ENCODE peak calls at places on chromosome 13, in nine cellular contexts. P, U, E, K, Z, L, Q, I and M are unnamed samples.
A peak's percentile ranks its signal among the peaks of the same experiment; 100 is the strongest.

GRCh38 chr13:40996433-40997095 is 22.6 kb downstream of the ELF1 start:
- DNase-seq in Z (no peak), E (no peak), I (no peak), L (no peak), P (no peak), U (no peak), Q (no peak), K (no peak), M (no peak)

GRCh38 chr13:51674276-51674675 is 90.0 kb downstream of the WDFY2 start:
- DNase-seq in U (no peak), I (peak; percentile 53), E (no peak), Z (no peak), K (no peak), L (no peak), P (peak; percentile 89), Q (no peak), M (no peak)

GRCh38 chr13:102452831-102453230 is 51.0 kb upstream of the FGF14 start:
- DNase-seq in K (no peak), P (no peak), E (no peak), Z (no peak), Q (no peak), L (no peak), I (no peak), U (no peak), M (no peak)

GRCh38 chr13:33285420-33286124 is at the start of gene STARD13:
- DNase-seq in L (peak; percentile 89), K (peak; percentile 94), Z (peak; percentile 92), Q (peak; percentile 96), P (peak; percentile 92), E (peak; percentile 84), U (peak; percentile 95), I (peak; percentile 93), M (peak; percentile 51)

GRCh38 chr13:29436291-29436690 is 159.2 kb downstream of the SLC7A1 start:
- DNase-seq in I (no peak), Q (no peak), U (no peak), K (no peak), L (no peak), E (no peak), P (no peak), Z (no peak), M (no peak)

GRCh38 chr13:79030513-79030912 is 371.6 kb upstream of the OBI1 start:
- DNase-seq in U (no peak), L (no peak), E (no peak), K (no peak), P (no peak), I (no peak), Z (no peak), Q (no peak), M (peak; percentile 30)

GRCh38 chr13:98307392-98307743 is 130.3 kb upstream of the RNF113B start:
- DNase-seq in Z (no peak), E (no peak), U (no peak), K (no peak), L (no peak), P (no peak), I (no peak), Q (no peak), M (no peak)

GRCh38 chr13:104105418-104106355 is 1039.5 kb upstream of the SLC10A2 start:
- DNase-seq in K (no peak), Z (no peak), Q (no peak), L (no peak), E (no peak), P (no peak), U (no peak), I (no peak), M (no peak)

GRCh38 chr13:60583196-60583908 is 186.3 kb downstream of the TDRD3 start:
- DNase-seq in Z (peak; percentile 13), E (no peak), L (no peak), Q (no peak), P (no peak), K (no peak), I (no peak), U (peak; percentile 22), M (no peak)

GRCh38 chr13:107734891-107735620 is 480.3 kb downstream of the LIG4 start:
- DNase-seq in P (no peak), L (no peak), I (no peak), U (no peak), E (no peak), Q (no peak), K (no peak), Z (no peak), M (no peak)

GRCh38 chr13:40187324-40187795 is 479.1 kb downstream of the FOXO1 start:
- DNase-seq in K (no peak), Q (no peak), P (no peak), Z (no peak), E (no peak), I (no peak), U (no peak), L (no peak), M (no peak)

GRCh38 chr13:93256998-93257397 is 30.4 kb downstream of the GPC6 start:
- DNase-seq in K (no peak), U (no peak), Z (no peak), Q (no peak), E (no peak), P (no peak), L (no peak), I (no peak), M (no peak)

GRCh38 chr13:46101002-46101401 is 3.8 kb downstream of the CPB2 start:
- DNase-seq in I (no peak), U (no peak), E (no peak), Q (no peak), Z (no peak), L (no peak), P (no peak), K (no peak), M (no peak)

GRCh38 chr13:46094478-46094877 is 10.4 kb downstream of the CPB2 start:
- DNase-seq in U (no peak), I (no peak), L (no peak), P (no peak), Q (no peak), E (no peak), Z (no peak), K (no peak), M (no peak)

GRCh38 chr13:46097015-46097414 is 7.8 kb downstream of the CPB2 start:
- DNase-seq in L (no peak), Q (no peak), I (no peak), P (no peak), U (no peak), K (no peak), Z (no peak), E (peak; percentile 11), M (no peak)

GRCh38 chr13:46100191-46100877 is 4.5 kb downstream of the CPB2 start:
- DNase-seq in L (no peak), E (no peak), I (no peak), K (no peak), Q (no peak), Z (no peak), U (no peak), P (no peak), M (no peak)

GRCh38 chr13:46097663-46098062 is 7.2 kb downstream of the CPB2 start:
- DNase-seq in P (no peak), Z (no peak), K (no peak), I (no peak), U (no peak), E (no peak), Q (no peak), L (no peak), M (no peak)
- H3K4me3 ChIP-seq in P (no peak overlapping the region), Z (no peak overlapping the region), K (no peak overlapping the region), I (no peak overlapping the region), U (no peak overlapping the region), E (no peak overlapping the region), Q (no peak overlapping the region), L (no peak overlapping the region), M (no peak overlapping the region)

GRCh38 chr13:27425918-27426630 is 1.7 kb downstream of the GTF3A start:
- DNase-seq in P (peak; percentile 82), K (peak; percentile 31), I (peak; percentile 88), U (peak; percentile 53), E (peak; percentile 80), L (peak; percentile 55), Q (peak; percentile 88), Z (peak; percentile 62), M (peak; percentile 42)
- TF ChIP-seq EP300 in P (no peak), K (no peak), I (no peak), U (peak; percentile 57), E (no peak), L (no peak), Q (no peak), Z (no peak), M (no peak)

DNA sequence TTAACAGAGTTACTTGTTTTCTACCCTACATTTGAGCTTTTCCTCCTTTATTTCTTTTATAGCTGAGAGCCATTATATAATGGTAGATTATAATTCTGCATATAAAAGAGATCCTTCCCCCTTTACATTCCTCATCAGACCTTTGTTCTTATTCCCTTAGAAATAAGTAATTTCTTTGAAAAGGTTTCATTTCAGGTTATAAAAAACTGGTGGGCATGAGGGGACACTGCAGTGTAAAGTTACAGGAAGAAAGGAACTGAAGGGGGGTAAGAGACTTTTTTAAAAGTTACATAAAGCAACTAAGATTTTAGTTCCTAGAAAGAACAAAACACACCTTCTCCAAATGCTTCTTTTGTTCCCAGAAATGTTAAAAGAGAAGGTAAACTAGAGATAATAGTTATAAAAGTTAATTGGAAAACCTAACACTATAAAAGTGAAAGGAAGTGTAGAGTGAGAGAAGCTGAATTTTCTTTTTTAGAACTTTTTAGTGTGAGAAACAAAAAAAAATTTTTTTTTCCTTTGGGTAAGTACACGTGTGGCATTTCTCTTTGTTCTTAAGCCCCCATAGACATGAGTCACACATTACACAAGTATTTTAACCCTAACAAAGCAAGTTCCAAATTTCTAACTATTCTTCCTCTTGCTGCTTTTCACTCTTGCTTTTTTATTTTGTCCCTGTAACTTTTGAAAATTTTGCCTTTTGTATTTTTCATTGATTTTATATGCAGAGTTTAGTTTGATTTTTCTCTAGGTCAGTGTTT is 106.4 kb upstream of the MLNR start:
- DNase-seq in I (no peak), K (no peak), L (no peak), Q (no peak), Z (peak; percentile 22), P (no peak), U (no peak), E (peak; percentile 13), M (no peak)
- H3K4me3 ChIP-seq in I (no peak overlapping the region), K (no peak overlapping the region), L (no peak overlapping the region), Q (no peak overlapping the region), Z (no peak overlapping the region), P (no peak overlapping the region), U (no peak overlapping the region), E (no peak overlapping the region), M (no peak overlapping the region)

GRCh38 chr13:112961457-112962369 is 7.3 kb upstream of the MCF2L start:
- DNase-seq in I (peak; percentile 2), K (no peak), Q (peak; percentile 67), L (no peak), U (no peak), P (no peak), E (no peak), Z (no peak), M (no peak)
- TF ChIP-seq EP300 in I (no peak), K (no peak), Q (no peak), L (no peak), U (no peak), P (no peak), E (no peak), Z (no peak), M (no peak)